ENCODE peak calls at places on chromosomes 3 and 15, in eight cellular contexts. T, G, M, N, B, Y, Z and E are unnamed samples.

GRCh38 chr3:86969500-86970189 is 21.3 kb downstream of the VGLL3 start:
- DNase-seq in B (peak; percentile 48), M (no peak), T (peak; percentile 79), Y (peak; percentile 56), Z (no peak), N (no peak), G (no peak), E (peak; percentile 58)

GRCh38 chr15:51094606-51095569 is at the start of gene TNFAIP8L3:
- DNase-seq in B (no peak), Z (no peak), N (peak; percentile 57), T (peak; percentile 82), Y (no peak), G (no peak), M (peak; percentile 47), E (no peak)

GRCh38 chr3:64560802-64561502 is 126.8 kb downstream of the ADAMTS9 start:
- DNase-seq in Z (no peak), Y (no peak), M (no peak), G (no peak), N (no peak), B (no peak), T (no peak), E (no peak)

GRCh38 chr3:158918008-158918407 is 116.2 kb downstream of the MFSD1 start:
- DNase-seq in T (peak; percentile 90), Z (no peak), N (peak; percentile 78), M (peak; percentile 38), G (peak; percentile 62), Y (peak; percentile 82), B (peak; percentile 79), E (peak; percentile 64)

GRCh38 chr3:194194051-194194756 is 58.3 kb downstream of the HES1 start:
- DNase-seq in Z (no peak), N (no peak), T (no peak), G (no peak), B (no peak), M (no peak), Y (no peak), E (peak; percentile 12)

GRCh38 chr15:71125831-71126453 is 10.7 kb downstream of the THSD4 start:
- DNase-seq in T (no peak), Y (no peak), Z (no peak), G (no peak), B (no peak), N (no peak), M (no peak), E (peak; percentile 35)

GRCh38 chr3:130918328-130918727 is 24.4 kb downstream of the ATP2C1 start:
- DNase-seq in Y (no peak), Z (no peak), N (no peak), B (no peak), T (no peak), G (no peak), M (peak; percentile 55), E (no peak)

GRCh38 chr3:89380006-89380405 is 272.6 kb downstream of the EPHA3 start:
- DNase-seq in M (no peak), Z (no peak), T (peak; percentile 75), Y (no peak), B (peak; percentile 33), G (no peak), N (no peak), E (no peak)

GRCh38 chr15:67433495-67434099 is 87.3 kb upstream of the C15orf61 start:
- DNase-seq in T (peak; percentile 79), Z (no peak), B (peak; percentile 56), G (peak; percentile 54), N (peak; percentile 64), Y (peak; percentile 38), M (peak; percentile 31), E (peak; percentile 52)

GRCh38 chr3:53109822-53110771 is 20.1 kb downstream of the RFT1 start:
- DNase-seq in G (peak; percentile 51), B (peak; percentile 50), Z (peak; percentile 77), Y (peak; percentile 95), M (peak; percentile 65), N (peak; percentile 79), T (peak; percentile 90), E (peak; percentile 55)

GRCh38 chr3:69051796-69052566 is at the start of gene TMF1:
- DNase-seq in N (peak; percentile 100), T (peak; percentile 99), Y (peak; percentile 99), Z (peak; percentile 99), B (peak; percentile 98), G (peak; percentile 100), M (peak; percentile 98), E (peak; percentile 99)

GRCh38 chr15:69659454-69660050 is 206.9 kb downstream of the RPLP1 start:
- DNase-seq in G (no peak), Y (no peak), T (no peak), N (no peak), M (no peak), B (no peak), Z (no peak), E (no peak)

GRCh38 chr15:80599359-80599758 is 95.8 kb upstream of the ABHD17C start:
- DNase-seq in G (no peak), Y (no peak), M (no peak), Z (no peak), T (peak; percentile 82), B (peak; percentile 62), N (no peak), E (no peak)

GRCh38 chr15:77035999-77036471 is 34.9 kb downstream of the TSPAN3 start:
- DNase-seq in T (no peak), M (no peak), Y (no peak), N (no peak), G (no peak), Z (peak; percentile 58), B (no peak), E (no peak)

GRCh38 chr3:100665230-100665629 is 44.1 kb upstream of the TFG start:
- DNase-seq in M (no peak), T (no peak), Z (no peak), Y (peak; percentile 26), G (no peak), N (no peak), B (no peak), E (peak; percentile 19)

DNA sequence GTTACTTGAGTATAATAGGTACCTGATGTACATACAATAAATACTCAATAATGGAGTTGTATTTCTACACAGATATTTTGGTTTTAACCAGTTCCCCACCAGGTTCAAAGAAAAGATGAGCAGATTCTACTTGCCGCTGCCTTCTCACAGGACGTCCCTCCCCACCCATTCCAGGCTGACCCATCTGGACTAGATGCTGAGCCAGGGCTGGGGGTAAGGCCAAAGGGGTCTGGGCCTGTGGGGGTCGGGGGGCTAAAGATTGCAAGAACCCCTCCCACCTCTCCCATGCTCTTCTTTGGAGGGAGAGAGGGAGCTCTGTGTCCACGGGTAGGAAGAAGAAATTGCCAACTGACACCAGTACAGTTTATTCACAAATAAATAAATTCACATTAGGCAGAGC is 1.5 kb downstream of the MESP1 start:
- DNase-seq in M (no peak), T (no peak), G (no peak), Z (no peak), N (no peak), B (no peak), Y (no peak), E (no peak)
- H3K4me3 ChIP-seq in M (peak overlapping the region; percentile 72), T (no peak overlapping the region), G (no peak overlapping the region), Z (peak overlapping the region; percentile 76), N (no peak overlapping the region), B (no peak overlapping the region), Y (peak overlapping the region; percentile 76), E (no peak overlapping the region)

GRCh38 chr3:178479446-178479845 is 56.8 kb upstream of the KCNMB2 start:
- DNase-seq in Z (no peak), Y (no peak), M (no peak), B (no peak), N (no peak), G (no peak), T (no peak), E (no peak)

GRCh38 chr3:178472941-178473340 is 63.3 kb upstream of the KCNMB2 start:
- DNase-seq in T (no peak), Z (no peak), N (no peak), M (no peak), Y (no peak), B (no peak), G (no peak), E (no peak)

GRCh38 chr3:178476886-178477285 is 59.4 kb upstream of the KCNMB2 start:
- DNase-seq in Z (no peak), Y (no peak), B (no peak), M (no peak), T (peak; percentile 5), N (no peak), G (no peak), E (no peak)

GRCh38 chr3:178474526-178474925 is 61.7 kb upstream of the KCNMB2 start:
- DNase-seq in N (no peak), G (no peak), Z (no peak), B (no peak), M (no peak), Y (no peak), T (no peak), E (no peak)

GRCh38 chr3:178475062-178475461 is 61.2 kb upstream of the KCNMB2 start:
- DNase-seq in Z (no peak), M (peak; percentile 31), T (no peak), N (no peak), Y (no peak), B (no peak), G (peak; percentile 71), E (peak; percentile 2)
- TF ChIP-seq CTCF in Z (no peak), M (no peak), T (no peak), N (no peak), Y (no peak), B (no peak), G (peak; percentile 37), E (no peak)

GRCh38 chr15:40358492-40359353 is 704 bp downstream of the DISP2 start:
- DNase-seq in B (no peak), G (peak; percentile 10), N (no peak), T (no peak), Y (peak; percentile 31), M (no peak), Z (no peak), E (peak; percentile 29)

GRCh38 chr15:40354408-40355171 is 3.4 kb upstream of the DISP2 start:
- DNase-seq in T (peak; percentile 68), M (peak; percentile 30), G (no peak), Z (no peak), B (peak; percentile 76), Y (no peak), N (peak; percentile 72), E (no peak)

GRCh38 chr15:40355976-40356585 is 1.9 kb upstream of the DISP2 start:
- DNase-seq in M (no peak), B (no peak), G (no peak), T (no peak), Z (no peak), Y (no peak), N (no peak), E (no peak)

GRCh38 chr15:40357723-40358491 is at the start of gene DISP2:
- DNase-seq in M (peak; percentile 87), T (peak; percentile 92), Z (peak; percentile 85), Y (peak; percentile 89), B (peak; percentile 71), N (peak; percentile 96), G (peak; percentile 87), E (peak; percentile 88)

DNA sequence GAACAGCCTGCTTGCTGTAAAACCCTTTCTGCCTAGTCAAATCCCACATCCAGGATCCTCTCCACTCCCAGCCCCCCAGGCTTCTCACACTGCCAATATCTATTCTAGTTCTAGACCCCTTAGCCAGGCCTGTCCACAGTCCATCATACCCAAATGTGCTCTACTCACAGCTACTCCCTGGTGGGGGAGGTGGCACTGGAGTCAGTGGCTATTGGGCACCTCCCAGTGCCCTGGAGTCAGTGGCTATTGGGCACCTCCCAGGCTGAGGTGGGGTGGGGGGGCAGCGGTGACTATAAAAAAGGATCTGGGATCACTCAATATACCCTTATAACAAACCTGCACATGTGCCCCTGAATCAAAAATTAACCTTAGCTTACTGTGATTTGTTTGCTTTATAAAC is 773 bp upstream of the DISP2 start:
- DNase-seq in T (no peak), Z (no peak), G (no peak), M (no peak), B (no peak), Y (no peak), N (no peak), E (no peak)
- H3K4me3 ChIP-seq in T (no peak overlapping the region), Z (no peak overlapping the region), G (no peak overlapping the region), M (no peak overlapping the region), B (no peak overlapping the region), Y (peak overlapping the region; percentile 74), N (no peak overlapping the region), E (no peak overlapping the region)

GRCh38 chr3:148962513-148962912 is 28.8 kb upstream of the GYG1 start:
- DNase-seq in N (peak; percentile 62), Z (no peak), T (peak; percentile 81), B (peak; percentile 80), M (no peak), Y (no peak), G (peak; percentile 18), E (no peak)
- TF ChIP-seq CTCF in N (peak; percentile 6), Z (no peak), T (no peak), B (peak; percentile 27), M (no peak), Y (peak; percentile 11), G (no peak), E (no peak)